ENCODE peak calls at places on chromosomes 13 and 19, in five cellular contexts. T, B, G, A and Z are unnamed samples.

GRCh38 chr13:45700971-45701900 is 884 bp upstream of the CBY2 start:
- DNase-seq in T (no peak), G (no peak), A (no peak), B (no peak), Z (no peak)

GRCh38 chr13:47175172-47175806 is 278.4 kb upstream of the HTR2A start:
- DNase-seq in G (no peak), A (no peak), T (no peak), B (no peak), Z (peak; percentile 79)

GRCh38 chr13:27524981-27525975 is 74.9 kb upstream of the MTIF3 start:
- DNase-seq in B (no peak), T (no peak), G (no peak), A (no peak), Z (no peak)

GRCh38 chr19:19444694-19445155 is 39.2 kb downstream of the GATAD2A start:
- DNase-seq in T (no peak), G (no peak), B (no peak), A (no peak), Z (peak; percentile 35)

GRCh38 chr13:37136187-37136586 is 30.7 kb upstream of the CSNK1A1L start:
- DNase-seq in T (no peak), A (no peak), B (no peak), G (no peak), Z (peak; percentile 57)

GRCh38 chr19:52935434-52935833 is 12.2 kb upstream of the ZNF888 start:
- DNase-seq in G (peak; percentile 41), T (no peak), B (no peak), A (no peak), Z (no peak)

GRCh38 chr13:97307882-97308624 is 85.9 kb downstream of the MBNL2 start:
- DNase-seq in G (peak; percentile 30), B (no peak), T (peak; percentile 69), A (peak; percentile 50), Z (peak; percentile 76)

GRCh38 chr19:47790398-47790814 is 11.9 kb downstream of the SELENOW start:
- DNase-seq in T (peak; percentile 88), B (peak; percentile 96), G (peak; percentile 96), A (peak; percentile 96), Z (no peak)

GRCh38 chr19:3171894-3172679 is 6.5 kb upstream of the S1PR4 start:
- DNase-seq in B (no peak), T (no peak), A (no peak), G (peak; percentile 21), Z (no peak)

GRCh38 chr19:46009530-46010510 is 13.0 kb downstream of the PGLYRP1 start:
- DNase-seq in G (peak; percentile 69), B (peak; percentile 82), T (peak; percentile 42), A (peak; percentile 79), Z (peak; percentile 61)

GRCh38 chr13:99386911-99387788 is 80.0 kb upstream of the GPR183 start:
- DNase-seq in A (peak; percentile 73), B (peak; percentile 54), G (peak; percentile 16), T (peak; percentile 12), Z (peak; percentile 19)

GRCh38 chr13:50810998-50811397 is 32.5 kb downstream of the DLEU7 start:
- DNase-seq in G (no peak), B (no peak), A (no peak), T (no peak), Z (no peak)

GRCh38 chr13:100788540-100788939 is 113.9 kb upstream of the TMTC4 start:
- DNase-seq in T (no peak), G (no peak), B (no peak), A (no peak), Z (no peak)

GRCh38 chr19:52778811-52779210 is 7.8 kb downstream of the ZNF600 start:
- DNase-seq in B (no peak), A (no peak), G (no peak), T (no peak), Z (no peak)

GRCh38 chr13:113791226-113791625 is 32.2 kb downstream of the TMEM255B start:
- DNase-seq in B (no peak), G (no peak), T (no peak), A (no peak), Z (no peak)

GRCh38 chr19:19527674-19528625 is 761 bp upstream of the YJEFN3 start:
- DNase-seq in G (no peak), B (no peak), T (no peak), A (no peak), Z (no peak)

GRCh38 chr13:46855664-46856063 is 41.2 kb downstream of the HTR2A start:
- DNase-seq in B (no peak), G (no peak), T (no peak), A (no peak), Z (no peak)

GRCh38 chr19:840519-841206 is at the start of gene PRTN3:
- DNase-seq in G (no peak), B (no peak), A (no peak), T (no peak), Z (no peak)

GRCh38 chr13:83753912-83754624 is 128.2 kb downstream of the SLITRK1 start:
- DNase-seq in T (no peak), B (no peak), G (no peak), A (no peak), Z (no peak)

GRCh38 chr19:7905298-7905697 is 1.6 kb downstream of the MAP2K7 start:
- DNase-seq in A (no peak), G (no peak), T (no peak), B (no peak), Z (no peak)

DNA sequence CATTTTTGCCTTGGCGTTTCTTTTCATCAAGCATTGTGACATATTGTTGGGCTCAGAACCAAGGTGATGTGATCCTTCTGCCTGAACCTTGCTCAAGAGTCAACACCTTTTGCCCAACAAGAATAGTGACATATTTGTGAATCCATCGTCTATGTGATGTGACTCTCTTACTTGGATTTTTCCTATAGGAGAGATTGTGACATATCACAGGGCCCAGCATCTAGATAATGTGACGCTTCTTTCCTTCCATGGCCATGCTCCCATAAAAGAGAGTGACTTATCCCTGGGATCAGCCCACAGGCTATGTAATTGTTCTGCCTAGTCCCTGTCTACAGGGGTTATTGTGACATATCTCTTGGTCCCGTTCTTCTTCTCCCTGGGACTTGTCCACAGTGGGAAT is 8.5 kb upstream of the ZNF429 start:
- DNase-seq in B (no peak), G (no peak), T (no peak), A (no peak), Z (no peak)
- TF ChIP-seq CTCF in B (no peak), G (no peak), T (no peak), A (no peak), Z (no peak)

GRCh38 chr19:41452584-41453275 is 9.8 kb downstream of the ERICH4 start:
- DNase-seq in G (no peak), T (no peak), B (no peak), A (no peak), Z (no peak)
- TF ChIP-seq CTCF in G (no peak), T (no peak), B (no peak), A (no peak), Z (no peak)

GRCh38 chr19:29292146-29292545 is 79.2 kb upstream of the UQCRFS1 start:
- DNase-seq in A (no peak), T (no peak), G (no peak), B (no peak), Z (no peak)

GRCh38 chr19:29292562-29292961 is 79.6 kb upstream of the UQCRFS1 start:
- DNase-seq in B (no peak), T (no peak), G (no peak), A (no peak), Z (no peak)

GRCh38 chr19:29289020-29289419 is 76.1 kb upstream of the UQCRFS1 start:
- DNase-seq in G (no peak), B (no peak), T (no peak), A (no peak), Z (no peak)

GRCh38 chr19:29293292-29293691 is 80.3 kb upstream of the UQCRFS1 start:
- DNase-seq in A (no peak), T (no peak), B (no peak), G (no peak), Z (no peak)

GRCh38 chr19:29290853-29291252 is 77.9 kb upstream of the UQCRFS1 start:
- DNase-seq in T (no peak), B (no peak), A (peak; percentile 33), G (no peak), Z (no peak)
- TF ChIP-seq CTCF in T (no peak), B (no peak), A (peak; percentile 36), G (no peak), Z (no peak)

GRCh38 chr13:75478659-75479058 is 3.3 kb downstream of the TBC1D4 start:
- DNase-seq in T (no peak), A (no peak), G (no peak), B (no peak), Z (no peak)
- TF ChIP-seq CTCF in T (no peak), A (no peak), G (no peak), B (no peak), Z (no peak)

DNA sequence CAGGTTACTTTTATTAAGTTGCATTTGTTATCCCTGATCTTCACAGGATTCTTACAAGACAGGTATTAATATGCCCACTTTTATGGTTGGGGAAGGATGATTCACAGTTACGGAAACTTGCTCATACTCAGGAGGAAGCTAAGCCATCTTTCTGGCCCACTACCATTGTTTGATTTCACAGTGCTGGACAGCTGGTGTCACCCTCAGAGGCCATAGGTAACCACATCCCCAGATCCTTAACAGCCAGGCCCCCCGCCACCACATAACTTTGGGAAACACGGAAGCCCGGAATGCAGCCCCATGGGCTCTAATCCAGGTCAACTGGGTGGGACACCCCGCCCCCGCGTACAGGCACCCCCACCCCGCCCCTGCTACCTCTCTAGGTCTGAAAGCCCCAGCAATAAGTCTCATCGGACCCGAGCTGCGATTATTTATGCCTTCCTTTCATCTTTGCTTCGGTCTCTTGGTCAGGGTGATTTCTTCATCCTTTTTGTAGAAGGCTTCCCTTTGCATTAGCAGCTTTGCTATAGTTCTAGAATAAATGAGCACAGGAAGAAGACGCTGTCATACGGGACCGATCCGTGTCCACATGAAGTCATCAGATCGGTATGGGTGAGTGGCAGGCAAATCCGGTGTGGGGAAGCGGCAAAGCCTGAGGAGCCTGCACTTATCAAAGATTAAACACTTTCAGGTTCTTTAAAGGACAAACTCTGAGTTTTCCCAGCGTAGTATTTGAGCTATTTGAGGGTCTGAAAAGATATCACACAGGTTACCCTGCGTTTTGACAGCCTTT is 119.5 kb downstream of the IRS2 start:
- DNase-seq in B (no peak), G (no peak), T (no peak), A (no peak), Z (no peak)
- TF ChIP-seq CTCF in B (no peak), G (no peak), T (no peak), A (no peak), Z (no peak)

GRCh38 chr13:48646791-48647190 is 6.9 kb upstream of the CYSLTR2 start:
- DNase-seq in A (no peak), G (no peak), T (no peak), B (no peak), Z (no peak)

GRCh38 chr13:48648446-48648845 is 5.3 kb upstream of the CYSLTR2 start:
- DNase-seq in A (no peak), T (no peak), G (no peak), B (no peak), Z (no peak)

GRCh38 chr13:48644951-48645350 is 8.8 kb upstream of the CYSLTR2 start:
- DNase-seq in A (no peak), B (no peak), T (no peak), G (no peak), Z (no peak)

GRCh38 chr13:48645845-48646244 is 7.9 kb upstream of the CYSLTR2 start:
- DNase-seq in B (no peak), T (no peak), G (no peak), A (no peak), Z (no peak)

DNA sequence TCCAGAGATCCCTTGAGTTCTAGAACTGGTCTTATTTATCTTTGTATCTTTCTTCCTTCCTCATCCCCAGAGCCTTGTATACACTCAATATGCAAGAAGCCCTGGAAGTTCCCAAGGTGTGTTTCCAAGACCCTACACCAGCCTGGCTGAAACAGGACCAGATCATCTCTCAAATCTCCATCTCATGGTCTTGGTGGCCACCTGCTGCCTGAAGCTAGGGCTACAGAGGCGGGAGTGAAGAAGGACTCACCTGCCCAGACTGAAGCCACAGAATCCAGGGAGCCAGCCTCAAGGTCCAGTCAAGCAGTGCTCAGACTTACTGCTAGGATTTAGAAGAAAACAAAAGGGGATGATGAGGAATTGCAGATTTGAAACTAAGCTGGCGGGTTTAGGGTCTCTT is 6.1 kb upstream of the CYSLTR2 start:
- DNase-seq in T (no peak), G (peak; percentile 7), B (no peak), A (no peak), Z (no peak)
- TF ChIP-seq CTCF in T (no peak), G (no peak), B (no peak), A (peak; percentile 14), Z (no peak)